ENCODE peak calls at places on chromosome 4, in four cellular contexts. Z is K562, X is GM12878, C is GM12892. R is an unnamed sample.

GRCh38 chr4:85166318-85166717 is 199.8 kb upstream of the WDFY3 start:
- DNase-seq in C (no peak), Z (no peak), X (no peak), R (no peak)

GRCh38 chr4:81032805-81033684 is 2.5 kb downstream of the BMP3 start:
- DNase-seq in X (no peak), C (no peak), Z (no peak), R (no peak)

GRCh38 chr4:143424276-143424675 is 87.6 kb downstream of the GAB1 start:
- DNase-seq in C (no peak), X (no peak), Z (no peak), R (no peak)

GRCh38 chr4:91622925-91623600 is 680.7 kb upstream of the GRID2 start:
- DNase-seq in Z (no peak), X (no peak), C (no peak), R (no peak)

GRCh38 chr4:98166025-98166730 is 22.9 kb upstream of the STPG2 start:
- DNase-seq in C (no peak), X (no peak), Z (no peak), R (no peak)

GRCh38 chr4:166257276-166257675 is 384.2 kb downstream of the TLL1 start:
- DNase-seq in X (no peak), Z (no peak), C (no peak), R (no peak)

GRCh38 chr4:7727727-7728126 is 211.9 kb downstream of the AFAP1 start:
- DNase-seq in X (no peak), Z (no peak), C (no peak), R (no peak)

GRCh38 chr4:14196141-14196540 is 568.6 kb upstream of the BOD1L1 start:
- DNase-seq in C (no peak), X (no peak), Z (peak), R (no peak)

GRCh38 chr4:66691101-66691500 is 854.2 kb downstream of the CENPC start:
- DNase-seq in C (no peak), X (no peak), Z (no peak), R (no peak)

GRCh38 chr4:169573889-169574288 is 38.5 kb downstream of the NEK1 start:
- DNase-seq in Z (no peak), X (no peak), C (no peak), R (no peak)

GRCh38 chr4:24980064-24980690 is 50.6 kb downstream of the LGI2 start:
- DNase-seq in C (peak), X (peak), Z (peak), R (peak)

GRCh38 chr4:109912706-109913621 is at the start of gene EGF:
- DNase-seq in Z (peak), C (no peak), X (no peak), R (no peak)

GRCh38 chr4:52822583-52823477 is 39.3 kb upstream of the RASL11B start:
- DNase-seq in C (no peak), X (no peak), Z (no peak), R (no peak)
- TF ChIP-seq TAF1 in C (no peak), X (no peak), Z (no peak), R (no peak)

GRCh38 chr4:87422104-87423052 is at the start of gene NUDT9:
- DNase-seq in C (peak), Z (peak), X (peak), R (peak)
- TF ChIP-seq POLR2A in C (peak), Z (peak), X (peak), R (peak)

GRCh38 chr4:2958446-2958845 is 4.8 kb downstream of the NOP14 start:
- DNase-seq in X (no peak), Z (no peak), C (no peak), R (no peak)

GRCh38 chr4:2949782-2950125 is 13.5 kb downstream of the NOP14 start:
- DNase-seq in Z (no peak), C (no peak), X (no peak), R (no peak)

GRCh38 chr4:2953496-2953895 is 9.7 kb downstream of the NOP14 start:
- DNase-seq in C (no peak), X (no peak), Z (no peak), R (no peak)

GRCh38 chr4:2950221-2950989 is 12.8 kb downstream of the NOP14 start:
- DNase-seq in X (no peak), C (no peak), Z (no peak), R (no peak)

DNA sequence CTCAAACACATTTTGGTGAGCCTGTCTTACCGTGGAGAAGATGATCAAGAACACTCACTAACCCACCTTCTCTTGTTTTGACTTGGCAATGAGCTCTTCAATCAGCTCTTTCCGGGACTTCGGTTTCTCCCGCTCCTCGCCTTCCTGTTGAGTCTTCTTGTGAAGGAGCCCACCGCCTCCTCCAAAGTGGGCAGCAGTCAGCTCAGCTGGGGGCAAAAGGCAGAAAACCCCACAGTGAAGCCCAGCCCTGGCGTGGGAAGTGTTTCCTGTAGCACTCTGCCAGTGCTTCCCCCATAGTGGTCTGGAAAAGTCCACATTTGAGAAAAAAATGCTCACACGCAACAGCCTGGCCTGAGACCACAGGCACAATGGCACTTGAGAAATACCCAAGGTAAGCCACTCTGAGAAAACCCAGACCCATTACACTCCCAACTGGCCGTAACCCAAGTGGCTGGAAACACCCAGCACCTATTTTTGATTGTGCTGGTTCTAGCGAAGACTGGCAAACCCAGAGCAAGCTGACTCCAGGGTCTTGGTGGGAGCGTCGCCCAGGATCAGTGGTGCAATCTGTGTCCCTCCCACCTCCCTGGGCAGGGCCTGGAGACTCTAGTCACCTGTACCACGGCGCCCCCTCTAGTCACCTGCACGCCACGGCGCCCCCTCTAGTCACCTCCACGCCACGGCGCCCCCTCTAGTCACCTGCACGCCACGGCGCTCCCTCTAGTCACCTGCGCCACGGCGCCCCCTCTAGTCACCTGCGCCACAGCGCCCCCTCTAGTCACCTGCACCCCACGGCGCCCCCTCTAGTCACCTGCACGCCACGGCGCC is 8.6 kb downstream of the NOP14 start:
- DNase-seq in Z (peak), C (no peak), X (peak), R (no peak)
- TF ChIP-seq TAF1 in Z (no peak), C (no peak), X (no peak), R (no peak)

DNA sequence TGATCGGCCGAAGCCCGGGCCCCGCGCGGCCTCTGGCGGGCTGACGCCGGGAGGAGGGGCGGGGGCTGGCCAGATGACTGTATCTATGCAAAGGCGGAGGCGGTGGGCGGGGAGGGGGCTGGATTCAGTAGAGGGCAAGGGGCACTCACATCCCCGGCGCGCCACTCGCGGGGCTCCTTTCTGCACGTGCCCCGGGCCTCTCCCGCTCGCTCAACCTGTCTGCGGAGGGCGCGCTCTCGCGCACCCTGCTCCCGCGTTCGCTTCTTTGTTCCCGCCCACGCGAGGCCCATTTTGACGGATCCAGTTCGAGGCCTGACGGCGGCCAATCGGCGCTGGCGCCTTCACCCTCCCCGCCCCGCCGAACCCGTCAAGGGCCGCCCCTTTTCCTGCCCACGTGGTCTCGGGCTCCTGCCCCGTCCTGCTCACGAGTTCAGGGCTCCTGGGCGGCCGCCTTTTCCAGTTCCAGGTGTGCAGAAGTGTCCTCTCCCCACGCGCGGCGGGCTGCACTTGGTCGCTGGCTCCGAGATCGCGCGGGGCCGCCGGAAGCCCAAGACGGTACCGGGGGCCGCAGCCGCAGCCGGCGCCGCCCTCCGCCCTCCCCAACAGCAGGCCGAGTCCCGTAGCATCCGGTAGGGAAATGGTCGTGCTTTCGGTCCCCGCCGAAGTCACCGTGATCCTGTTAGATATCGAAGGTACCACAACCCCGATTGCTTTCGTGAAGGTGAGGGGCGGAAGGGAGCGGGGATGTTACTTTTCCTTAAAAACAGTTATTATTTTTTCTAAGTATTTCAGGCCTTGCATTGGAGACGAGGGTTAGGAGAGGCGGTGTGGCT is at the start of the genes ENOPH1 and HNRNPDL:
- DNase-seq in C (peak), X (peak), Z (peak), R (peak)
- TF ChIP-seq POLR2A in C (peak), X (peak), Z (peak), R (peak)

GRCh38 chr4:111977419-111977965 is 167.8 kb upstream of the FAM241A start:
- DNase-seq in Z (no peak), C (no peak), X (no peak), R (no peak)
- TF ChIP-seq TAF1 in Z (no peak), C (no peak), X (no peak), R (no peak)